ENCODE peak calls at places on chromosome 19, in five cellular contexts. One of them, this sample, is unnamed.

GRCh38 chr19:12985049-12985776 is 10.1 kb upstream of the NFIX start:
- DNase-seq in NCI-H2171 treated with DMSO at 0.1 percent for 48 hours: no peak
- DNase-seq in tibial artery: peak
- DNase-seq in Karpas-422: no peak
- DNase-seq in mesendoderm: no peak
- DNase-seq in this sample: no peak

GRCh38 chr19:31314849-31315620 is 34.2 kb downstream of the TSHZ3 start:
- DNase-seq in NCI-H2171 treated with DMSO at 0.1 percent for 48 hours: no peak
- DNase-seq in tibial artery: no peak
- DNase-seq in Karpas-422: no peak
- DNase-seq in mesendoderm: no peak
- DNase-seq in this sample: no peak

GRCh38 chr19:41224632-41225031 is 5.6 kb downstream of the AXL start:
- DNase-seq in NCI-H2171 treated with DMSO at 0.1 percent for 48 hours: no peak
- DNase-seq in tibial artery: no peak
- DNase-seq in Karpas-422: no peak
- DNase-seq in mesendoderm: no peak
- DNase-seq in this sample: no peak

GRCh38 chr19:12745166-12745897 is 6.3 kb upstream of the BEST2 start:
- DNase-seq in NCI-H2171 treated with DMSO at 0.1 percent for 48 hours: no peak
- DNase-seq in tibial artery: no peak
- DNase-seq in Karpas-422: no peak
- DNase-seq in mesendoderm: no peak
- DNase-seq in this sample: no peak

GRCh38 chr19:47269596-47269995 is 5.1 kb upstream of the INAFM1 start:
- DNase-seq in NCI-H2171 treated with DMSO at 0.1 percent for 48 hours: no peak
- DNase-seq in tibial artery: no peak
- DNase-seq in Karpas-422: no peak
- DNase-seq in mesendoderm: no peak
- DNase-seq in this sample: no peak

GRCh38 chr19:9061879-9062278 is 25.0 kb upstream of the OR1M1 start:
- DNase-seq in NCI-H2171 treated with DMSO at 0.1 percent for 48 hours: no peak
- DNase-seq in tibial artery: no peak
- DNase-seq in Karpas-422: no peak
- DNase-seq in mesendoderm: no peak
- DNase-seq in this sample: no peak

GRCh38 chr19:3115916-3116602 is 19.8 kb upstream of the GNA15 start:
- DNase-seq in NCI-H2171 treated with DMSO at 0.1 percent for 48 hours: no peak
- DNase-seq in tibial artery: no peak
- DNase-seq in Karpas-422: no peak
- DNase-seq in mesendoderm: peak
- DNase-seq in this sample: no peak

GRCh38 chr19:16861875-16862274 is 26.9 kb upstream of the F2RL3 start:
- DNase-seq in NCI-H2171 treated with DMSO at 0.1 percent for 48 hours: peak
- DNase-seq in tibial artery: no peak
- DNase-seq in Karpas-422: no peak
- DNase-seq in mesendoderm: no peak
- DNase-seq in this sample: no peak

GRCh38 chr19:34841780-34842179 is 68.8 kb upstream of the ZNF599 start:
- DNase-seq in NCI-H2171 treated with DMSO at 0.1 percent for 48 hours: no peak
- DNase-seq in tibial artery: no peak
- DNase-seq in Karpas-422: no peak
- DNase-seq in mesendoderm: peak
- DNase-seq in this sample: no peak

GRCh38 chr19:47190167-47190727 is 40.8 kb downstream of the BBC3 start:
- DNase-seq in NCI-H2171 treated with DMSO at 0.1 percent for 48 hours: no peak
- DNase-seq in tibial artery: peak
- DNase-seq in Karpas-422: no peak
- DNase-seq in mesendoderm: no peak
- DNase-seq in this sample: peak

GRCh38 chr19:46133101-46133627 is 8.7 kb upstream of the IGFL3 start:
- DNase-seq in NCI-H2171 treated with DMSO at 0.1 percent for 48 hours: peak
- DNase-seq in tibial artery: peak
- DNase-seq in Karpas-422: no peak
- DNase-seq in mesendoderm: peak
- DNase-seq in this sample: no peak

GRCh38 chr19:41421314-41421713 is 5.9 kb downstream of the B3GNT8 start:
- DNase-seq in NCI-H2171 treated with DMSO at 0.1 percent for 48 hours: peak
- DNase-seq in tibial artery: no peak
- DNase-seq in Karpas-422: no peak
- DNase-seq in mesendoderm: no peak
- DNase-seq in this sample: no peak

GRCh38 chr19:51089786-51090185 is 7.1 kb upstream of the KLK14 start:
- DNase-seq in NCI-H2171 treated with DMSO at 0.1 percent for 48 hours: no peak
- DNase-seq in tibial artery: no peak
- DNase-seq in Karpas-422: no peak
- DNase-seq in mesendoderm: no peak
- DNase-seq in this sample: no peak

GRCh38 chr19:1073063-1073955 is 6.3 kb downstream of the ARHGAP45 start:
- DNase-seq in NCI-H2171 treated with DMSO at 0.1 percent for 48 hours: no peak
- DNase-seq in tibial artery: no peak
- DNase-seq in Karpas-422: no peak
- DNase-seq in mesendoderm: no peak
- DNase-seq in this sample: no peak

GRCh38 chr19:33064117-33064777 is 441 bp downstream of the RHPN2 start:
- DNase-seq in NCI-H2171 treated with DMSO at 0.1 percent for 48 hours: peak
- DNase-seq in tibial artery: no peak
- DNase-seq in Karpas-422: peak
- DNase-seq in mesendoderm: peak
- DNase-seq in this sample: no peak

GRCh38 chr19:9308091-9308490 is 1.5 kb downstream of the ZNF699 start:
- DNase-seq in NCI-H2171 treated with DMSO at 0.1 percent for 48 hours: no peak
- DNase-seq in tibial artery: no peak
- DNase-seq in Karpas-422: no peak
- DNase-seq in mesendoderm: no peak
- DNase-seq in this sample: no peak

GRCh38 chr19:2253106-2254051 is 2.8 kb downstream of the JSRP1 start:
- DNase-seq in NCI-H2171 treated with DMSO at 0.1 percent for 48 hours: no peak
- DNase-seq in tibial artery: no peak
- DNase-seq in Karpas-422: peak
- DNase-seq in mesendoderm: peak
- DNase-seq in this sample: no peak

GRCh38 chr19:32357720-32358119 is 12.3 kb downstream of the ZNF507 start:
- DNase-seq in NCI-H2171 treated with DMSO at 0.1 percent for 48 hours: no peak
- DNase-seq in tibial artery: no peak
- DNase-seq in Karpas-422: peak
- DNase-seq in mesendoderm: no peak
- DNase-seq in this sample: no peak

GRCh38 chr19:41844601-41845000 is at the start of gene LYPD4:
- DNase-seq in NCI-H2171 treated with DMSO at 0.1 percent for 48 hours: no peak
- DNase-seq in tibial artery: no peak
- DNase-seq in Karpas-422: peak
- DNase-seq in mesendoderm: no peak
- DNase-seq in this sample: no peak

GRCh38 chr19:18029617-18030338 is 21.8 kb downstream of the ARRDC2 start:
- DNase-seq in NCI-H2171 treated with DMSO at 0.1 percent for 48 hours: peak
- DNase-seq in tibial artery: no peak
- DNase-seq in Karpas-422: no peak
- DNase-seq in mesendoderm: no peak
- DNase-seq in this sample: no peak

GRCh38 chr19:23407597-23407996 is 12.3 kb upstream of the ZNF91 start:
- DNase-seq in NCI-H2171 treated with DMSO at 0.1 percent for 48 hours: no peak
- DNase-seq in tibial artery: no peak
- DNase-seq in Karpas-422: no peak
- DNase-seq in mesendoderm: no peak
- DNase-seq in this sample: no peak

GRCh38 chr19:18502236-18502632 is 19.6 kb downstream of the ELL start:
- DNase-seq in NCI-H2171 treated with DMSO at 0.1 percent for 48 hours: no peak
- DNase-seq in tibial artery: no peak
- DNase-seq in Karpas-422: no peak
- DNase-seq in mesendoderm: no peak
- DNase-seq in this sample: no peak

GRCh38 chr19:48859711-48860572 is 8.5 kb downstream of the PLEKHA4 start:
- DNase-seq in NCI-H2171 treated with DMSO at 0.1 percent for 48 hours: no peak
- DNase-seq in tibial artery: no peak
- DNase-seq in Karpas-422: peak
- DNase-seq in mesendoderm: peak
- DNase-seq in this sample: no peak

GRCh38 chr19:1232231-1232637 is 5.6 kb downstream of the CBARP start:
- DNase-seq in NCI-H2171 treated with DMSO at 0.1 percent for 48 hours: no peak
- DNase-seq in tibial artery: no peak
- DNase-seq in Karpas-422: no peak
- DNase-seq in mesendoderm: no peak
- DNase-seq in this sample: no peak

GRCh38 chr19:48489608-48490216 is 20.5 kb downstream of the CYTH2 start:
- DNase-seq in NCI-H2171 treated with DMSO at 0.1 percent for 48 hours: peak
- DNase-seq in tibial artery: peak
- DNase-seq in Karpas-422: peak
- DNase-seq in mesendoderm: peak
- DNase-seq in this sample: peak

This sample was measured in T-helper 1 cell.